ENCODE peak calls at places on chromosomes 6 and 20, in four cellular contexts. One of them, this sample, is unnamed.
A peak's percentile ranks its signal among the peaks of the same experiment; 100 is the strongest.

GRCh38 chr6:6461138-6461537 is 127.4 kb upstream of the LY86 start:
- DNase-seq in PC-9: no peak
- DNase-seq in lung: no peak
- DNase-seq in psoas muscle: no peak
- DNase-seq in this sample: no peak

GRCh38 chr20:5734559-5735137 is 15.6 kb upstream of the SHLD1 start:
- DNase-seq in lung: no peak
- DNase-seq in PC-9: no peak
- DNase-seq in psoas muscle: no peak
- DNase-seq in this sample: no peak

GRCh38 chr6:45326698-45327417 is 1.3 kb upstream of the RUNX2 start:
- DNase-seq in PC-9: no peak
- DNase-seq in psoas muscle: no peak
- DNase-seq in lung: no peak
- DNase-seq in this sample: no peak

GRCh38 chr20:24968278-24968677 is 19.2 kb downstream of the CST7 start:
- DNase-seq in PC-9: no peak
- DNase-seq in psoas muscle: no peak
- DNase-seq in lung: no peak
- DNase-seq in this sample: no peak

GRCh38 chr6:99746261-99746895 is 139.7 kb downstream of the PRDM13 start:
- DNase-seq in psoas muscle: peak; percentile 77
- DNase-seq in PC-9: peak; percentile 47
- DNase-seq in lung: peak; percentile 61
- DNase-seq in this sample: peak; percentile 65

GRCh38 chr6:125486881-125487280 is 185.1 kb upstream of the HDDC2 start:
- DNase-seq in lung: no peak
- DNase-seq in PC-9: no peak
- DNase-seq in psoas muscle: no peak
- DNase-seq in this sample: no peak

GRCh38 chr6:157763129-157763893 is 59.7 kb upstream of the SNX9 start:
- DNase-seq in lung: peak; percentile 97
- DNase-seq in psoas muscle: peak; percentile 69
- DNase-seq in PC-9: peak; percentile 95
- DNase-seq in this sample: peak; percentile 99

GRCh38 chr6:164148789-164149188 is 734.3 kb downstream of the QKI start:
- DNase-seq in psoas muscle: no peak
- DNase-seq in lung: no peak
- DNase-seq in PC-9: no peak
- DNase-seq in this sample: no peak

GRCh38 chr6:56866917-56867522 is 87.9 kb upstream of the BEND6 start:
- DNase-seq in psoas muscle: no peak
- DNase-seq in PC-9: no peak
- DNase-seq in lung: no peak
- DNase-seq in this sample: no peak

GRCh38 chr6:351011-351866 is 40.3 kb upstream of the IRF4 start:
- DNase-seq in lung: no peak
- DNase-seq in psoas muscle: no peak
- DNase-seq in PC-9: no peak
- DNase-seq in this sample: no peak

GRCh38 chr6:38525888-38526287 is 113.8 kb downstream of the BTBD9 start:
- DNase-seq in lung: no peak
- DNase-seq in psoas muscle: no peak
- DNase-seq in PC-9: no peak
- DNase-seq in this sample: no peak

GRCh38 chr6:35044145-35044745 is 96.9 kb downstream of the TCP11 start:
- DNase-seq in psoas muscle: no peak
- DNase-seq in PC-9: no peak
- DNase-seq in lung: peak; percentile 42
- DNase-seq in this sample: no peak

GRCh38 chr6:38131527-38131965 is 312.0 kb downstream of the ZFAND3 start:
- DNase-seq in PC-9: no peak
- DNase-seq in psoas muscle: no peak
- DNase-seq in lung: no peak
- DNase-seq in this sample: no peak

GRCh38 chr6:97978855-97979271 is 695.8 kb upstream of the MMS22L start:
- DNase-seq in PC-9: no peak
- DNase-seq in lung: no peak
- DNase-seq in psoas muscle: no peak
- DNase-seq in this sample: no peak

GRCh38 chr6:93751969-93752368 is 332.6 kb upstream of the EPHA7 start:
- DNase-seq in PC-9: no peak
- DNase-seq in psoas muscle: no peak
- DNase-seq in lung: no peak
- DNase-seq in this sample: no peak

GRCh38 chr20:62063601-62063980 is 2.1 kb downstream of the TAF4 start:
- DNase-seq in PC-9: no peak
- DNase-seq in psoas muscle: peak; percentile 76
- DNase-seq in lung: no peak
- DNase-seq in this sample: no peak

GRCh38 chr6:85574932-85575598 is 18.6 kb downstream of the SNX14 start:
- DNase-seq in PC-9: no peak
- DNase-seq in lung: no peak
- DNase-seq in psoas muscle: no peak
- DNase-seq in this sample: no peak

GRCh38 chr6:36353411-36353915 is 16.8 kb upstream of the BNIP5 start:
- DNase-seq in psoas muscle: no peak
- DNase-seq in PC-9: no peak
- DNase-seq in lung: no peak
- DNase-seq in this sample: no peak

GRCh38 chr20:57657537-57658446 is 37.6 kb upstream of the ZBP1 start:
- DNase-seq in PC-9: no peak
- DNase-seq in lung: peak; percentile 64
- DNase-seq in psoas muscle: peak; percentile 83
- DNase-seq in this sample: peak; percentile 70

GRCh38 chr6:146041282-146041681 is 12.4 kb downstream of the GRM1 start:
- DNase-seq in psoas muscle: no peak
- DNase-seq in PC-9: peak; percentile 5
- DNase-seq in lung: no peak
- DNase-seq in this sample: no peak

GRCh38 chr6:105902401-105903031 is 183.6 kb upstream of the PRDM1 start:
- DNase-seq in psoas muscle: no peak
- DNase-seq in PC-9: no peak
- DNase-seq in lung: no peak
- DNase-seq in this sample: no peak

GRCh38 chr6:112372213-112372806 is 25.2 kb downstream of the RFPL4B start:
- DNase-seq in psoas muscle: no peak
- DNase-seq in lung: no peak
- DNase-seq in PC-9: no peak
- DNase-seq in this sample: no peak

GRCh38 chr6:41545174-41545702 is 943 bp upstream of the FOXP4 start:
- DNase-seq in psoas muscle: no peak
- DNase-seq in PC-9: no peak
- DNase-seq in lung: no peak
- DNase-seq in this sample: no peak

GRCh38 chr20:37917436-37917835 is 14.5 kb downstream of the VSTM2L start:
- DNase-seq in lung: no peak
- DNase-seq in PC-9: no peak
- DNase-seq in psoas muscle: no peak
- DNase-seq in this sample: no peak

GRCh38 chr6:13470240-13471140 is 16.9 kb downstream of the GFOD1 start:
- DNase-seq in PC-9: no peak
- DNase-seq in psoas muscle: no peak
- DNase-seq in lung: no peak
- DNase-seq in this sample: no peak

GRCh38 chr20:13745784-13746183 is 38.9 kb downstream of the ESF1 start:
- DNase-seq in PC-9: no peak
- DNase-seq in lung: no peak
- DNase-seq in psoas muscle: no peak
- DNase-seq in this sample: no peak
- H3K36me3 ChIP-seq in PC-9: peaks cover 32% of the 10 kb centered on the region
- H3K36me3 ChIP-seq in lung: peaks cover 1% of the 10 kb centered on the region
- H3K36me3 ChIP-seq in psoas muscle: no peaks in the 10 kb centered on the region
- H3K36me3 ChIP-seq in this sample: peaks cover 37% of the 10 kb centered on the region

DNA sequence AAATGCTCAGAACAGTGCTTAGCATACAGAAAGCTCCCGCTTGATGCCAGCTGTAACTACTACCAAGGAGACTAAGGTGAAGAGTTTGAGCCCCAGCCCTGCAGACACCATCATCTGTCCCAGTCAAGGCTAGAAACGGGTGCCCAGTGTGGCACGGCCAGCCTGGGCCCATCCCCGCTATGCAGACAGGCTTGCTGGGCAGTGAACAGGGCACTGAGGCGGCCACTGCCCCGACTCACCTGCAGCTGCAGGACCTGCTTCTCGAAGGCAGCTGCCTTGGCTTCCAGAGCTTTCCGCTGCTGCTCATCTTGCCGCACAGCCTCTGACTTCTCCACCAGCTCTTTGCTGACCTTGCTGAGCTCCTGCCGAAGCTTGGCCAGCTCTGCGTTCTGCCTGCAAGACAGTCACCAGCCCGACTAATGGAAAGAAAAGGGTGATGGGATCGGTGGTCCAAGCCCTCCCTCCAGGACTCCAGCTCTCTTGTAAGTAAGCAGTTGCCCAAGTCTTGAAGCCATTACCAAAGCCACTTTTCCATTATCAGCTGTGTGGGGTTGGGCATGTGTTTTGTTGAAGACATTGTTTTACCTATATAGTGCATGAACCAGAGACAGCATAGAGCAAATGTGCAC is 48.7 kb downstream of the RRBP1 start:
- DNase-seq in psoas muscle: no peak
- DNase-seq in PC-9: no peak
- DNase-seq in lung: no peak
- DNase-seq in this sample: no peak
- H3K36me3 ChIP-seq in psoas muscle: no peaks in the 10 kb centered on the region
- H3K36me3 ChIP-seq in PC-9: peaks cover 4% of the 10 kb centered on the region
- H3K36me3 ChIP-seq in lung: peaks cover 85% of the 10 kb centered on the region
- H3K36me3 ChIP-seq in this sample: peaks cover 100% of the 10 kb centered on the region

GRCh38 chr20:63808964-63809674 is 21.9 kb downstream of the ZBTB46 start:
- DNase-seq in lung: no peak
- DNase-seq in psoas muscle: no peak
- DNase-seq in PC-9: no peak
- DNase-seq in this sample: no peak
- H3K36me3 ChIP-seq in lung: peaks cover 2% of the 10 kb centered on the region
- H3K36me3 ChIP-seq in psoas muscle: no peaks in the 10 kb centered on the region
- H3K36me3 ChIP-seq in PC-9: no peaks in the 10 kb centered on the region
- H3K36me3 ChIP-seq in this sample: no peaks in the 10 kb centered on the region

GRCh38 chr6:33278810-33279209 is 1.9 kb downstream of the B3GALT4 start:
- DNase-seq in psoas muscle: no peak
- DNase-seq in PC-9: no peak
- DNase-seq in lung: no peak
- DNase-seq in this sample: no peak
- H3K36me3 ChIP-seq in psoas muscle: peaks cover 6% of the 10 kb centered on the region
- H3K36me3 ChIP-seq in PC-9: peaks cover 28% of the 10 kb centered on the region
- H3K36me3 ChIP-seq in lung: peaks cover 40% of the 10 kb centered on the region
- H3K36me3 ChIP-seq in this sample: peaks cover 49% of the 10 kb centered on the region

GRCh38 chr20:46070215-46070910 is 19.4 kb downstream of the NCOA5 start:
- DNase-seq in PC-9: no peak
- DNase-seq in lung: no peak
- DNase-seq in psoas muscle: no peak
- DNase-seq in this sample: no peak
- H3K36me3 ChIP-seq in PC-9: peaks cover 33% of the 10 kb centered on the region
- H3K36me3 ChIP-seq in lung: peaks cover 29% of the 10 kb centered on the region
- H3K36me3 ChIP-seq in psoas muscle: peaks cover 20% of the 10 kb centered on the region
- H3K36me3 ChIP-seq in this sample: peaks cover 55% of the 10 kb centered on the region

GRCh38 chr6:24702720-24703282 is 16.2 kb downstream of the C6orf62 start:
- DNase-seq in PC-9: no peak
- DNase-seq in psoas muscle: no peak
- DNase-seq in lung: no peak
- DNase-seq in this sample: no peak
- H3K36me3 ChIP-seq in PC-9: peaks cover 34% of the 10 kb centered on the region
- H3K36me3 ChIP-seq in psoas muscle: peaks cover 13% of the 10 kb centered on the region
- H3K36me3 ChIP-seq in lung: peaks cover 16% of the 10 kb centered on the region
- H3K36me3 ChIP-seq in this sample: peaks cover 64% of the 10 kb centered on the region